ENCODE peak calls at places on chromosomes 12 and 14, in six cellular contexts. O is stimulated activated CD8-positive, alpha-beta memory T cell treated with anti-CD3 and anti-CD28 coated beads, Interleukin-7, amount 100 ng/mL, for 48 hours; Z is posterior cingulate gyrus; D is tibial artery; A is globus pallidus; F is activated gamma-delta T cell treated with Interleukin-2 at 50 U/mL for 16 hours. J is an unnamed sample.

GRCh38 chr12:72267974-72268373 is 4.2 kb upstream of the TRHDE start:
- DNase-seq in D (no peak), F (no peak), Z (no peak), O (no peak), A (no peak), J (no peak)

GRCh38 chr12:45674583-45674982 is 54.9 kb upstream of the ARID2 start:
- DNase-seq in D (peak; percentile 78), O (no peak), A (no peak), Z (no peak), F (no peak), J (peak; percentile 85)

GRCh38 chr12:67592228-67593011 is 56.1 kb upstream of the DYRK2 start:
- DNase-seq in F (no peak), Z (no peak), D (no peak), A (no peak), O (no peak), J (no peak)

GRCh38 chr12:64674367-64674922 is 64.2 kb downstream of the RASSF3 start:
- DNase-seq in F (peak; percentile 72), D (no peak), Z (no peak), A (no peak), O (no peak), J (no peak)

GRCh38 chr14:104567957-104568225 is 11.7 kb upstream of the C14orf180 start:
- DNase-seq in O (no peak), Z (no peak), F (no peak), D (no peak), A (no peak), J (no peak)

GRCh38 chr12:58433969-58434368 is 486.3 kb downstream of the LRIG3 start:
- DNase-seq in A (no peak), D (no peak), Z (no peak), F (no peak), O (no peak), J (no peak)

GRCh38 chr14:71190691-71191090 is 283.4 kb downstream of the PCNX1 start:
- DNase-seq in O (no peak), Z (no peak), A (no peak), D (no peak), F (no peak), J (no peak)

GRCh38 chr12:4787965-4788364 is 67.8 kb downstream of the GALNT8 start:
- DNase-seq in Z (no peak), D (no peak), O (no peak), A (no peak), F (no peak), J (no peak)

GRCh38 chr14:98138666-98139065 is 1133.3 kb downstream of the BCL11B start:
- DNase-seq in F (peak; percentile 68), D (no peak), A (peak; percentile 21), O (peak; percentile 40), Z (no peak), J (no peak)

GRCh38 chr14:26621807-26622560 is 24.2 kb upstream of the NOVA1 start:
- DNase-seq in F (no peak), D (no peak), O (no peak), A (no peak), Z (no peak), J (no peak)

GRCh38 chr12:113359939-113360748 is 1.8 kb downstream of the PLBD2 start:
- DNase-seq in D (no peak), Z (no peak), O (no peak), A (no peak), F (no peak), J (peak; percentile 67)

GRCh38 chr12:11578461-11578993 is 70.9 kb upstream of the ETV6 start:
- DNase-seq in D (no peak), A (no peak), O (peak; percentile 14), F (no peak), Z (no peak), J (no peak)

GRCh38 chr14:101469382-101470251 is 91.7 kb upstream of the DIO3 start:
- DNase-seq in D (peak; percentile 59), Z (no peak), A (no peak), F (no peak), O (no peak), J (peak; percentile 64)

GRCh38 chr14:90785474-90785873 is 30.8 kb downstream of the TTC7B start:
- DNase-seq in Z (no peak), D (peak; percentile 61), A (peak; percentile 83), F (no peak), O (no peak), J (peak; percentile 86)

GRCh38 chr12:41365653-41366131 is 177.6 kb downstream of the PDZRN4 start:
- DNase-seq in Z (no peak), A (no peak), D (no peak), O (no peak), F (no peak), J (no peak)

GRCh38 chr12:8697120-8697475 is 693 bp upstream of the RIMKLB start:
- DNase-seq in D (no peak), Z (no peak), O (no peak), F (no peak), A (no peak), J (no peak)

GRCh38 chr12:111341426-111342065 is 27.3 kb downstream of the PHETA1 start:
- DNase-seq in A (no peak), F (no peak), Z (no peak), D (no peak), O (no peak), J (no peak)

GRCh38 chr12:77777274-77777673 is 53.4 kb upstream of the NAV3 start:
- DNase-seq in D (no peak), O (no peak), F (no peak), Z (no peak), A (no peak), J (no peak)

GRCh38 chr14:50047274-50047676 is 69.1 kb downstream of the VCPKMT start:
- DNase-seq in A (no peak), Z (no peak), D (no peak), F (no peak), O (no peak), J (no peak)

GRCh38 chr14:33737446-33737845 is 213.4 kb downstream of the EGLN3 start:
- DNase-seq in A (no peak), O (no peak), Z (no peak), F (no peak), D (no peak), J (no peak)

GRCh38 chr12:47903151-47903611 is 1.6 kb downstream of the VDR start:
- DNase-seq in Z (no peak), F (no peak), O (no peak), D (peak; percentile 68), A (no peak), J (peak; percentile 78)

GRCh38 chr12:1666685-1667162 is 24.1 kb upstream of the ADIPOR2 start:
- DNase-seq in O (no peak), Z (no peak), F (no peak), A (no peak), D (no peak), J (no peak)